ENCODE peak calls at places on chromosomes 4 and X, in four cellular contexts. Q is GM12878, K is HepG2, M is K562. Y is an unnamed sample.

GRCh38 chrX:13252726-13253125 is 67.1 kb downstream of the ATXN3L start:
- DNase-seq in Q (no peak), K (no peak), M (no peak), Y (no peak)

GRCh38 chr4:88619973-88620372 is 27.7 kb downstream of the HERC3 start:
- DNase-seq in Q (no peak), K (no peak), M (no peak), Y (no peak)

GRCh38 chr4:96164814-96165351 is 325.0 kb downstream of the PDHA2 start:
- DNase-seq in Q (no peak), K (no peak), M (no peak), Y (no peak)

GRCh38 chrX:119758682-119759332 is 419 bp downstream of the SOWAHD start:
- DNase-seq in Q (no peak), K (no peak), M (peak), Y (peak)

GRCh38 chr4:7844247-7844991 is 95.2 kb downstream of the AFAP1 start:
- DNase-seq in Q (no peak), K (peak), M (peak), Y (peak)

GRCh38 chrX:103248553-103248952 is 6.4 kb downstream of the TCEAL8 start:
- DNase-seq in Q (no peak), K (no peak), M (peak), Y (no peak)

GRCh38 chrX:12349201-12349600 is 210.9 kb downstream of the FRMPD4 start:
- DNase-seq in Q (no peak), K (no peak), M (peak), Y (peak)

GRCh38 chrX:48864210-48864609 is 28.8 kb upstream of the PCSK1N start:
- DNase-seq in Q (no peak), K (peak), M (peak), Y (no peak)

GRCh38 chrX:76148011-76148665 is 24.7 kb upstream of the PBDC1 start:
- DNase-seq in Q (peak), K (peak), M (peak), Y (no peak)

GRCh38 chr4:27005512-27006246 is 145.0 kb downstream of the STIM2 start:
- DNase-seq in Q (no peak), K (no peak), M (no peak), Y (no peak)

GRCh38 chrX:28552882-28553829 is 34.1 kb upstream of the IL1RAPL1 start:
- DNase-seq in Q (no peak), K (no peak), M (no peak), Y (no peak)

GRCh38 chrX:153886915-153887314 is 942 bp upstream of the L1CAM start:
- DNase-seq in Q (no peak), K (no peak), M (no peak), Y (no peak)

GRCh38 chr4:23232987-23233386 is 540.2 kb downstream of the GBA3 start:
- DNase-seq in Q (no peak), K (no peak), M (no peak), Y (no peak)

GRCh38 chr4:152979731-152980330 is 43.7 kb downstream of the FHDC1 start:
- DNase-seq in Q (no peak), K (no peak), M (no peak), Y (no peak)

GRCh38 chr4:187586892-187587291 is 408.7 kb upstream of the ZFP42 start:
- DNase-seq in Q (no peak), K (no peak), M (no peak), Y (no peak)

GRCh38 chr4:147136308-147136707 is 190.6 kb upstream of the TTC29 start:
- DNase-seq in Q (no peak), K (no peak), M (no peak), Y (no peak)

GRCh38 chr4:113222006-113222405 is 172.6 kb downstream of the ANK2 start:
- DNase-seq in Q (no peak), K (no peak), M (no peak), Y (no peak)

GRCh38 chrX:97367149-97367548 is 483.4 kb downstream of the RPA4 start:
- DNase-seq in Q (no peak), K (no peak), M (no peak), Y (no peak)

GRCh38 chr4:179415842-179416223 is 1973.6 kb upstream of the AGA start:
- DNase-seq in Q (no peak), K (no peak), M (no peak), Y (peak)

GRCh38 chr4:168637872-168638756 is 141.3 kb downstream of the PALLD start:
- DNase-seq in Q (no peak), K (no peak), M (no peak), Y (no peak)
- TF ChIP-seq FOXM1 in Q (no peak), K (no peak), M (no peak), Y (no peak)

GRCh38 chrX:115622534-115622933 is 61.6 kb downstream of the PLS3 start:
- DNase-seq in Q (no peak), K (no peak), M (no peak), Y (no peak)

GRCh38 chrX:115624916-115625315 is 63.9 kb downstream of the PLS3 start:
- DNase-seq in Q (no peak), K (no peak), M (no peak), Y (no peak)

GRCh38 chrX:115630204-115630603 is 69.2 kb downstream of the PLS3 start:
- DNase-seq in Q (no peak), K (no peak), M (no peak), Y (no peak)

GRCh38 chrX:115625577-115626301 is 64.8 kb downstream of the PLS3 start:
- DNase-seq in Q (no peak), K (no peak), M (no peak), Y (no peak)
- TF ChIP-seq SP1 in Q (no peak), K (no peak), M (no peak), Y (no peak)

GRCh38 chrX:110156167-110156754 is 153.3 kb downstream of the TMEM164 start:
- DNase-seq in Q (no peak), K (no peak), M (peak), Y (no peak)
- TF ChIP-seq FOXM1 in Q (no peak), K (no peak), M (no peak), Y (no peak)

GRCh38 chr4:119314356-119314755 is 7.6 kb downstream of the FABP2 start:
- DNase-seq in Q (no peak), K (peak), M (peak), Y (peak)

GRCh38 chr4:119307606-119308005 is 14.3 kb downstream of the FABP2 start:
- DNase-seq in Q (no peak), K (no peak), M (no peak), Y (no peak)

GRCh38 chr4:119313237-119313636 is 8.7 kb downstream of the FABP2 start:
- DNase-seq in Q (no peak), K (no peak), M (no peak), Y (no peak)

GRCh38 chr4:119315036-119315435 is 6.9 kb downstream of the FABP2 start:
- DNase-seq in Q (no peak), K (no peak), M (no peak), Y (no peak)

DNA sequence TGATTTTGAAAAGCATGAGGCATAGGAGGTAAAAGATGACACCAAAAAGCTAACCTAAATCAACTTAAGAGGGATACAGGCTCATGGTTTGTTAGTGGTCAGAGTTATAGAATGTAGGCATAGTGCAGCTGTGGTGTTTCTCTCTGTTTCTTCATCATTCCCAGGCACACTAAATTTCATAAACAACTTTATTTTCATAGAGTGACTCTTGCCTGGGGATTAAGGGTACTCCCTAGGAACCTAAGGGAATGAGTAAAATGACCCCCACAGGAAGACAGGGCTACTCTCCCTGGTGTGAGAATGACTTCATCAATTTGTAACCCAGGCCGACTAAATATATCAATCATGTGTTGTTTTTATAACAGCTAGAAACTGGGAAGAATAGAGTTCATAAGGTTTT is 11.1 kb downstream of the FABP2 start:
- DNase-seq in Q (no peak), K (no peak), M (no peak), Y (no peak)
- TF ChIP-seq SP1 in Q (no peak), K (no peak), M (no peak), Y (no peak)

GRCh38 chr4:105936901-105937300 is 41.6 kb downstream of the NPNT start:
- DNase-seq in Q (no peak), K (no peak), M (no peak), Y (no peak)

GRCh38 chr4:105943234-105943633 is 48.0 kb downstream of the NPNT start:
- DNase-seq in Q (no peak), K (no peak), M (no peak), Y (no peak)

GRCh38 chr4:105933083-105933482 is 37.8 kb downstream of the NPNT start:
- DNase-seq in Q (peak), K (no peak), M (no peak), Y (no peak)

GRCh38 chr4:105934381-105934780 is 39.1 kb downstream of the NPNT start:
- DNase-seq in Q (no peak), K (no peak), M (no peak), Y (no peak)

DNA sequence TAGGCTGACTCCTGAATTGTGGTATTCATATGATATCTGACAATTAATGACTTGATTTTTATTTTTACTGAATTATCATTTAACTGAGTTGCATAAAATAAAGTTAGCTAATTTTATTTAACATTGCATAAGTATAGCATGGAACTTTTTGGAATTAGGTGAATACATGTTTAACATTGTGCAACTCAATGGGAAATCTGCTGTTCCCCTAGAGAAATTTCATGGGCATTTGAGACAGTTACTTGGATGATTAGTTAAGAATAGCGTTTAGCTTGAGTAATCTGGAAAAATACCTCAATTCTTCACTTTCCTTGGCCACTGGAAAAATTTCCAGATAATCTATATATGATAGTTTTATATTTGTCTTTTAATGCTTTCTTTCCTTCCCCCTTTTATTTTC is 42.5 kb downstream of the NPNT start:
- DNase-seq in Q (no peak), K (no peak), M (no peak), Y (no peak)
- TF ChIP-seq FOXM1 in Q (no peak), K (no peak), M (no peak), Y (no peak)

GRCh38 chrX:19990225-19990518 is 689 bp downstream of the BCLAF3 start:
- DNase-seq in Q (no peak), K (no peak), M (no peak), Y (no peak)
- TF ChIP-seq SP1 in Q (no peak), K (no peak), M (no peak), Y (no peak)

DNA sequence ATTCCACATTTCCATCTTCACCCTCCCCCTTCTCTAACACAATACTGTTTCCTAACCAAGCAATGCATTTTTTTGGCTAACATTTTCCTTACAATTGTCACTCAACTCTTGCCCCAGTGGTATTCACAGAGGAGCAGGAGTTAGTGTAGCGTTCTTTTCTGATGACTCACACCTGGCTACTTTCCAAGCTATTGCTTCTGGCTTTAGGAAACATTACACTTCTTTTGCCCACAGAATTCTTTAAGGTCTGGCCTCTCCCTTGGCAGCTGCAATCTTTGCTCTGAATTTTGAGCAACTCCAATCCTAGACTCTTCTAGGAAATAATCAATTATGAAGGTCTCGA is 27.5 kb upstream of the PDGFC start:
- DNase-seq in Q (no peak), K (peak), M (no peak), Y (peak)
- TF ChIP-seq FOXM1 in Q (no peak), K (no peak), M (no peak), Y (no peak)

GRCh38 chrX:79290596-79290995 is 76.5 kb downstream of the ITM2A start:
- DNase-seq in Q (no peak), K (no peak), M (no peak), Y (no peak)

GRCh38 chrX:79287724-79288123 is 79.4 kb downstream of the ITM2A start:
- DNase-seq in Q (no peak), K (no peak), M (no peak), Y (no peak)

DNA sequence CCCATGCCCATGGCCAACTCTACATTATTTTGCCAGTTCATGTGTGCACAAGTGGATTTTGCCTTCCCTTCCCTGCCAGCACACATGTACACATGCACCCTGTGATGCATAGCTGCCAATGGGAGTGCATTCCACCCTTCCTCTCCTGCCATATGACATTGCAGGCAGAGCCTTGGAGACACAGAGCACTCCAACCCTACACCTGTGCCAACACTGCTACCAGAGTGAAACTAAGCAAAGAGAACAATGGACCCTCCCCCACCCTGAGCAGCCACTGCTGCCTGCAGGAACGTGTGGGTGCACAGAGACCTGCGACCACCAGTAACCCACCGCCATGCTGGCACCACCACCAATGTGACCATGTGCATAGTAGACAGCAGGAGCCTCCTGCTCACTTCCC is 78.4 kb downstream of the ITM2A start:
- DNase-seq in Q (no peak), K (no peak), M (no peak), Y (no peak)
- TF ChIP-seq SP1 in Q (no peak), K (no peak), M (no peak), Y (no peak)

DNA sequence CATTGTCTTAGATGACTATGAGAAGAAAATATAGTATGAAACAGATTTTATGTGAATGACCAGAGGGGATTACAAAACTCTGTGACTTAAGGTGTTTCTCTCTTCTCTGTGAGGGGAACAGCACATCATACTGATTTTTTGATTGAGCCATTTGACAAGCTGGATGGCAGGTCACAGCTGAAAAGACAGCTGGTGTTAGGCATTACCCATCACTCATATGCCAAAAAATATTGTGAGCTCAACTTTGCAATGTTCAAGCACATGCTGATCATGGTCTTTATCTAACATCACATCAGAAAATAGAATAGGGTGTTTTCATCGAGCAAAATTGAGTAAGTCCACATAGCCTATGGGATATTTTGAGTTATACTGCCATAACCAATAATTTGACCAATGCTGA is 86.7 kb upstream of the TECRL start:
- DNase-seq in Q (no peak), K (no peak), M (no peak), Y (no peak)
- TF ChIP-seq FOXM1 in Q (no peak), K (no peak), M (no peak), Y (no peak)

GRCh38 chrX:80334583-80334982 is 85.7 kb upstream of the TENT5D start:
- DNase-seq in Q (no peak), K (no peak), M (no peak), Y (no peak)

GRCh38 chrX:80335062-80335830 is 85.0 kb upstream of the TENT5D start:
- DNase-seq in Q (no peak), K (no peak), M (peak), Y (peak)

GRCh38 chrX:80331285-80331684 is 89.0 kb upstream of the TENT5D start:
- DNase-seq in Q (no peak), K (no peak), M (no peak), Y (no peak)
- TF ChIP-seq SP1 in Q (no peak), K (no peak), M (no peak), Y (no peak)

Y was measured in HEK293T.